ENCODE peak calls at places on chromosomes 6 and 20, in five cellular contexts. One of them, this sample, is unnamed.

GRCh38 chr6:36676142-36677058 is 2.1 kb upstream of the CDKN1A start:
- DNase-seq in stomach: no peak
- DNase-seq in GM20000: no peak
- DNase-seq in right lobe of liver: no peak
- DNase-seq in breast epithelium: no peak
- DNase-seq in this sample: no peak

GRCh38 chr6:3442444-3443220 is 14.2 kb downstream of the SLC22A23 start:
- DNase-seq in right lobe of liver: no peak
- DNase-seq in stomach: no peak
- DNase-seq in breast epithelium: no peak
- DNase-seq in GM20000: no peak
- DNase-seq in this sample: no peak

GRCh38 chr6:17945575-17945974 is 41.9 kb downstream of the KIF13A start:
- DNase-seq in right lobe of liver: no peak
- DNase-seq in GM20000: no peak
- DNase-seq in breast epithelium: no peak
- DNase-seq in stomach: no peak
- DNase-seq in this sample: no peak

GRCh38 chr20:2625062-2625461 is 27.4 kb upstream of the NOP56 start:
- DNase-seq in right lobe of liver: no peak
- DNase-seq in breast epithelium: no peak
- DNase-seq in stomach: no peak
- DNase-seq in GM20000: no peak
- DNase-seq in this sample: no peak

GRCh38 chr6:170178561-170179477 is 112.1 kb downstream of the DLL1 start:
- DNase-seq in stomach: peak
- DNase-seq in GM20000: no peak
- DNase-seq in breast epithelium: no peak
- DNase-seq in right lobe of liver: peak
- DNase-seq in this sample: no peak

GRCh38 chr20:3071266-3071609 is 182 bp upstream of the OXT start:
- DNase-seq in right lobe of liver: no peak
- DNase-seq in breast epithelium: no peak
- DNase-seq in GM20000: peak
- DNase-seq in stomach: no peak
- DNase-seq in this sample: no peak

GRCh38 chr6:139534472-139535115 is 160.1 kb upstream of the CITED2 start:
- DNase-seq in stomach: no peak
- DNase-seq in breast epithelium: no peak
- DNase-seq in GM20000: no peak
- DNase-seq in right lobe of liver: no peak
- DNase-seq in this sample: no peak

GRCh38 chr6:15763827-15764226 is 101.0 kb upstream of the DTNBP1 start:
- DNase-seq in breast epithelium: no peak
- DNase-seq in GM20000: no peak
- DNase-seq in right lobe of liver: peak
- DNase-seq in stomach: no peak
- DNase-seq in this sample: no peak

GRCh38 chr6:160300076-160300695 is 41.6 kb upstream of the SLC22A2 start:
- DNase-seq in breast epithelium: no peak
- DNase-seq in stomach: peak
- DNase-seq in GM20000: no peak
- DNase-seq in right lobe of liver: no peak
- DNase-seq in this sample: no peak

GRCh38 chr20:10501377-10501776 is 66.3 kb downstream of the SLX4IP start:
- DNase-seq in GM20000: no peak
- DNase-seq in right lobe of liver: no peak
- DNase-seq in stomach: no peak
- DNase-seq in breast epithelium: no peak
- DNase-seq in this sample: no peak

GRCh38 chr6:17968081-17968518 is 19.3 kb downstream of the KIF13A start:
- DNase-seq in breast epithelium: no peak
- DNase-seq in stomach: no peak
- DNase-seq in right lobe of liver: no peak
- DNase-seq in GM20000: no peak
- DNase-seq in this sample: no peak

GRCh38 chr6:99348823-99349619 is 453 bp downstream of the FAXC start:
- DNase-seq in right lobe of liver: no peak
- DNase-seq in breast epithelium: no peak
- DNase-seq in GM20000: no peak
- DNase-seq in stomach: no peak
- DNase-seq in this sample: no peak

GRCh38 chr20:18633411-18633810 is 45.6 kb downstream of the DTD1 start:
- DNase-seq in GM20000: no peak
- DNase-seq in breast epithelium: no peak
- DNase-seq in right lobe of liver: no peak
- DNase-seq in stomach: no peak
- DNase-seq in this sample: no peak

GRCh38 chr6:33197431-33198048 is 2.9 kb downstream of the RXRB start:
- DNase-seq in breast epithelium: no peak
- DNase-seq in stomach: peak
- DNase-seq in right lobe of liver: no peak
- DNase-seq in GM20000: peak
- DNase-seq in this sample: no peak

GRCh38 chr20:42549496-42549895 is 640.2 kb downstream of the PTPRT start:
- DNase-seq in right lobe of liver: no peak
- DNase-seq in breast epithelium: no peak
- DNase-seq in stomach: no peak
- DNase-seq in GM20000: no peak
- DNase-seq in this sample: no peak

GRCh38 chr20:2799688-2800589 is 488 bp downstream of the CPXM1 start:
- DNase-seq in breast epithelium: no peak
- DNase-seq in GM20000: peak
- DNase-seq in right lobe of liver: no peak
- DNase-seq in stomach: no peak
- DNase-seq in this sample: no peak

GRCh38 chr6:14283600-14284235 is 166.1 kb downstream of the CD83 start:
- DNase-seq in GM20000: no peak
- DNase-seq in breast epithelium: no peak
- DNase-seq in right lobe of liver: peak
- DNase-seq in stomach: no peak
- DNase-seq in this sample: no peak

GRCh38 chr6:23535071-23535470 is 590.9 kb upstream of the NRSN1 start:
- DNase-seq in breast epithelium: no peak
- DNase-seq in stomach: no peak
- DNase-seq in GM20000: no peak
- DNase-seq in right lobe of liver: no peak
- DNase-seq in this sample: no peak

GRCh38 chr6:28943557-28944411 is 20.0 kb upstream of the TRIM27 start:
- DNase-seq in breast epithelium: peak
- DNase-seq in stomach: peak
- DNase-seq in GM20000: peak
- DNase-seq in right lobe of liver: peak
- DNase-seq in this sample: no peak

DNA sequence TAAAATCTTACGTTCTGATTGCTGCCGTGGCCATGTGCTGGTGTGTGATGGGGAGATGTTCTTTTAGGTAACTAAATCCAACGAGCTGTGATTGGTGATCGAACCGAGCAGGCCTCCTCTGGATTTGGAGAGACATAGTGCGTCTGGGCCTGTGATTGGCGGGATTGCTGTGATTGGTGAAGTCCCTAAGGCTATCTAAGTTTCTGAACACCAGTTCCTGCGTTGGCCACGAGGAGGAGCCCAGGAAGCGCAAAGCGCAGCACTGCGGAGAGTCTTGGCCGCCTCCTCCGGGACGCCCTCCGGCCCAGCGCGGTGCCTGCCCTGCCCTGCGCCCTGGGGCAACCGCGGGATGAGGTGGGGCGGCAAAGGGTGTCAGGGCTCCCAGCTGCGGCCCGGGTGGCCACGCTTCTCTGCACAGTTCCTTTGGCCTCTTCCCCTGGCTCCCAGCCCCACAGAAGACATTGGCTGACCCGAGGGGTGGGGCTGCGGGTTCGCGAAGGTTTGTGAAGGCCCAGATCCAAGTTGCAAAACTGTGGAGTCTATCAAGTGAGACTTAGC is 33.0 kb downstream of the HNF4A start:
- DNase-seq in right lobe of liver: peak
- DNase-seq in stomach: peak
- DNase-seq in breast epithelium: no peak
- DNase-seq in GM20000: peak
- DNase-seq in this sample: no peak
- TF ChIP-seq CTCF in right lobe of liver: peak
- TF ChIP-seq CTCF in stomach: no peak
- TF ChIP-seq CTCF in breast epithelium: peak
- TF ChIP-seq CTCF in GM20000: peak
- TF ChIP-seq CTCF in this sample: peak

DNA sequence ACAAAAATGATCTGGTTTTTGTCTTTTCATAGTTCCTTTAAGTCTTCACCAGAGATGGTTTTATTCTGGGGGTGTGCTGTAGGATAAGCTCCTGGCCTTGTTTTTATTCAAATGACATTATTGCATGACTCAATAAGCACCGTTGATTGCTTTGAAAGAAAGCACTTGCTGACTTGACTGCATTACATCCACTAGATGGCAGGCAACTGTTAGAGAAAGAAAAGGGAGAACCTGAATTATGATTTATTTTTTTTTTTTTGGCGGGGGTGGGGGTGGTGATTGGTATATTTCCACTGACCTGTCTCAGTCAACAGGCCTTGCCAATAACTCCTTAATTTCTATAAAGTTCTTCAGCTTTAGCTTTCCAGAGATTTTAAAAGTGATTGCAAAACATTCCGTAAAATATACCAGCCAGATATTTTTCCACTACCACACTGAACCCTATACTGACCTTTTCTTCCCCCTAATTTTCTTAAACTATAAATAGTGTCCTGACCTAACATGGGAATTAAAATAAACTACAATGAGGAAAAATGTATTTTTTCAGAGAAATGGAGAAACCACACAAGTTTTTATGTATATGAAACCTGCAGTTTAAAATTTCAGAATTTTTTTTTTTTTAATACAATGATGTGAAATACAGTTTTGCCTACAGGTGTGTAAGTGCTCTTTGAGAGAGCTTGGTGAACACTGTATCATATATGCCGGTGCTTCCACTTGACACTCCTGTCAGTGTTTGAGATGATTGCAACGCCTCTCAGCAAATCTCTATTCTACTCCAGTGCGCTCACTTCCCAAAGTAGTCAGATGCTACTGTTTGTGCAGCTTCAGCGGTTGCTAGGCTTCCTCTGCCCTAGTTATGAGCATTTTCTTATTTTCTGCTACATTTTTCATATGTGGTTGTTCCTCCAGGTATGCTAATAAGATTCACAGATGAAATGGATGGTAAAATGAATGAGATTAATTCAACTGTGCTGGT is 274.3 kb downstream of the CD109 start:
- DNase-seq in stomach: no peak
- DNase-seq in GM20000: no peak
- DNase-seq in right lobe of liver: no peak
- DNase-seq in breast epithelium: no peak
- DNase-seq in this sample: no peak
- TF ChIP-seq CTCF in stomach: no peak
- TF ChIP-seq CTCF in GM20000: no peak
- TF ChIP-seq CTCF in right lobe of liver: peak
- TF ChIP-seq CTCF in breast epithelium: no peak
- TF ChIP-seq CTCF in this sample: no peak

GRCh38 chr6:12640438-12640837 is 76.1 kb upstream of the PHACTR1 start:
- DNase-seq in GM20000: no peak
- DNase-seq in breast epithelium: no peak
- DNase-seq in right lobe of liver: no peak
- DNase-seq in stomach: no peak
- DNase-seq in this sample: no peak

GRCh38 chr6:12635813-12636212 is 80.8 kb upstream of the PHACTR1 start:
- DNase-seq in breast epithelium: no peak
- DNase-seq in stomach: no peak
- DNase-seq in right lobe of liver: no peak
- DNase-seq in GM20000: no peak
- DNase-seq in this sample: no peak

GRCh38 chr6:12637960-12638641 is 78.5 kb upstream of the PHACTR1 start:
- DNase-seq in breast epithelium: peak
- DNase-seq in GM20000: peak
- DNase-seq in stomach: peak
- DNase-seq in right lobe of liver: peak
- DNase-seq in this sample: no peak

GRCh38 chr6:12635375-12635774 is 81.2 kb upstream of the PHACTR1 start:
- DNase-seq in GM20000: no peak
- DNase-seq in stomach: no peak
- DNase-seq in right lobe of liver: no peak
- DNase-seq in breast epithelium: no peak
- DNase-seq in this sample: no peak

DNA sequence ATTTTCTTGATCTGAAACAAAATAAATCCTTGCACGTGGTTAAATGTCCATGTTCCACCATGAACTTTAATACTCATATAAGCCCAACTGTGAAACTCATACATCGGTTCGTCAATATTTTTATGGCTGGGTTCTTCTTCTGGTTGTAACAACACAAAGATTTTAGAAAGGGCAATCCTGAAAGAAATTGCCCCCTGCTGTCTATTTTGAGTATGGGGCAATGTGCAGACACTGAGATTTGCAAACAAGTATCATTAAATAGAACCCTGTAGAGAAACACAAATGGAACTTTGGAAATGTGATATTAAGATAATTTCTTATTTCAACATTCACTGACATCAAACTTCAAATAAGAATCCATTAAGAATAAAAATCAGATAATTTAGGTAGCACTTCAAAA is 80.2 kb upstream of the PHACTR1 start:
- DNase-seq in stomach: no peak
- DNase-seq in breast epithelium: no peak
- DNase-seq in right lobe of liver: no peak
- DNase-seq in GM20000: no peak
- DNase-seq in this sample: no peak
- TF ChIP-seq CTCF in stomach: no peak
- TF ChIP-seq CTCF in breast epithelium: no peak
- TF ChIP-seq CTCF in right lobe of liver: no peak
- TF ChIP-seq CTCF in GM20000: no peak
- TF ChIP-seq CTCF in this sample: no peak

GRCh38 chr6:4485735-4486134 is 290.5 kb upstream of the CDYL start:
- DNase-seq in breast epithelium: no peak
- DNase-seq in GM20000: no peak
- DNase-seq in right lobe of liver: no peak
- DNase-seq in stomach: no peak
- DNase-seq in this sample: no peak
- TF ChIP-seq CTCF in breast epithelium: no peak
- TF ChIP-seq CTCF in GM20000: no peak
- TF ChIP-seq CTCF in right lobe of liver: no peak
- TF ChIP-seq CTCF in stomach: no peak
- TF ChIP-seq CTCF in this sample: no peak